ENCODE peak calls at places on chromosome 20, in seven cellular contexts. S is astrocyte of the spinal cord; T is body of pancreas; H is cardiac fibroblast; E is fibroblast of lung; Z is MM.1S; Y is CD8-positive, alpha-beta memory T cell. N is an unnamed sample.
A peak's percentile ranks its signal among the peaks of the same experiment; 100 is the strongest.

GRCh38 chr20:38173237-38174156 is 8.4 kb upstream of the TGM2 start:
- DNase-seq in T (no peak), Z (no peak), Y (no peak), E (peak; percentile 87), H (peak; percentile 91), S (peak; percentile 87), N (no peak)

GRCh38 chr20:64109831-64110391 is 2.5 kb upstream of the NPBWR2 start:
- DNase-seq in T (no peak), E (no peak), S (no peak), H (no peak), Y (no peak), Z (no peak), N (no peak)

GRCh38 chr20:18394363-18394762 is 72.5 kb downstream of the DZANK1 start:
- DNase-seq in E (no peak), H (no peak), S (no peak), Z (no peak), T (no peak), Y (no peak), N (no peak)

GRCh38 chr20:21396921-21397340 is 395 bp downstream of the NKX2-4 start:
- DNase-seq in S (no peak), Y (no peak), H (no peak), T (no peak), Z (no peak), E (no peak), N (no peak)

GRCh38 chr20:17442588-17442987 is 88.6 kb downstream of the BFSP1 start:
- DNase-seq in Y (no peak), T (no peak), Z (no peak), E (no peak), S (no peak), H (peak; percentile 5), N (no peak)

GRCh38 chr20:54214566-54214965 is 6.7 kb downstream of the PFDN4 start:
- DNase-seq in T (no peak), Z (no peak), H (no peak), Y (no peak), E (no peak), S (no peak), N (no peak)

GRCh38 chr20:23078351-23078993 is 7.7 kb downstream of the CD93 start:
- DNase-seq in Z (no peak), Y (no peak), H (peak; percentile 83), E (peak; percentile 87), T (no peak), S (peak; percentile 15), N (no peak)

GRCh38 chr20:47159166-47159565 is 197.3 kb downstream of the ZMYND8 start:
- DNase-seq in E (no peak), H (no peak), Z (no peak), T (no peak), Y (no peak), S (no peak), N (no peak)

GRCh38 chr20:36050436-36051317 is 82.3 kb downstream of the CNBD2 start:
- DNase-seq in H (peak; percentile 86), Y (peak; percentile 78), T (peak; percentile 94), Z (peak; percentile 91), S (peak; percentile 85), E (peak; percentile 87), N (peak; percentile 94)

GRCh38 chr20:10673831-10674683 is at the start of gene JAG1:
- DNase-seq in T (peak; percentile 99), Y (peak; percentile 44), S (peak; percentile 97), H (peak; percentile 96), E (peak; percentile 96), Z (peak; percentile 91), N (no peak)

GRCh38 chr20:51985013-51985415 is 182.7 kb upstream of the SALL4 start:
- DNase-seq in Y (no peak), Z (no peak), E (peak; percentile 95), T (no peak), H (peak; percentile 97), S (peak; percentile 94), N (no peak)

GRCh38 chr20:6265204-6265904 is 142.5 kb upstream of the FERMT1 start:
- DNase-seq in Z (peak; percentile 76), E (peak; percentile 89), S (peak; percentile 86), Y (no peak), H (peak; percentile 91), T (no peak), N (no peak)

GRCh38 chr20:49569403-49570115 is 1.6 kb upstream of the PTGIS start:
- DNase-seq in S (no peak), Z (no peak), E (no peak), T (no peak), Y (no peak), H (no peak), N (no peak)

GRCh38 chr20:4793183-4793582 is 71.5 kb downstream of the PRND start:
- DNase-seq in Z (no peak), Y (no peak), H (no peak), E (no peak), S (no peak), T (no peak), N (no peak)

GRCh38 chr20:54350415-54350814 is 125.0 kb upstream of the DOK5 start:
- DNase-seq in E (peak; percentile 56), Z (no peak), Y (no peak), T (no peak), S (peak; percentile 32), H (peak; percentile 62), N (no peak)

GRCh38 chr20:3541887-3542721 is 71.3 kb downstream of the ATRN start:
- DNase-seq in T (peak; percentile 21), Y (no peak), Z (no peak), S (no peak), E (no peak), H (no peak), N (no peak)

GRCh38 chr20:14773486-14773885 is 436.1 kb upstream of the FLRT3 start:
- DNase-seq in Y (no peak), Z (no peak), S (no peak), T (no peak), E (no peak), H (no peak), N (no peak)

GRCh38 chr20:63359937-63360849 is 956 bp downstream of the CHRNA4 start:
- DNase-seq in Y (no peak), T (no peak), H (no peak), E (no peak), Z (no peak), S (no peak), N (no peak)

GRCh38 chr20:41889125-41889870 is 271.1 kb upstream of the CHD6 start:
- DNase-seq in S (peak; percentile 12), Z (no peak), Y (no peak), E (no peak), T (no peak), H (no peak), N (no peak)

GRCh38 chr20:33789109-33789857 is 21.9 kb upstream of the CHMP4B start:
- DNase-seq in H (peak; percentile 98), S (peak; percentile 92), T (peak; percentile 95), E (peak; percentile 86), Z (no peak), Y (no peak), N (no peak)

GRCh38 chr20:34546751-34547181 is 11.8 kb upstream of the MAP1LC3A start:
- DNase-seq in H (no peak), Z (no peak), T (no peak), S (no peak), Y (no peak), E (no peak), N (no peak)

DNA sequence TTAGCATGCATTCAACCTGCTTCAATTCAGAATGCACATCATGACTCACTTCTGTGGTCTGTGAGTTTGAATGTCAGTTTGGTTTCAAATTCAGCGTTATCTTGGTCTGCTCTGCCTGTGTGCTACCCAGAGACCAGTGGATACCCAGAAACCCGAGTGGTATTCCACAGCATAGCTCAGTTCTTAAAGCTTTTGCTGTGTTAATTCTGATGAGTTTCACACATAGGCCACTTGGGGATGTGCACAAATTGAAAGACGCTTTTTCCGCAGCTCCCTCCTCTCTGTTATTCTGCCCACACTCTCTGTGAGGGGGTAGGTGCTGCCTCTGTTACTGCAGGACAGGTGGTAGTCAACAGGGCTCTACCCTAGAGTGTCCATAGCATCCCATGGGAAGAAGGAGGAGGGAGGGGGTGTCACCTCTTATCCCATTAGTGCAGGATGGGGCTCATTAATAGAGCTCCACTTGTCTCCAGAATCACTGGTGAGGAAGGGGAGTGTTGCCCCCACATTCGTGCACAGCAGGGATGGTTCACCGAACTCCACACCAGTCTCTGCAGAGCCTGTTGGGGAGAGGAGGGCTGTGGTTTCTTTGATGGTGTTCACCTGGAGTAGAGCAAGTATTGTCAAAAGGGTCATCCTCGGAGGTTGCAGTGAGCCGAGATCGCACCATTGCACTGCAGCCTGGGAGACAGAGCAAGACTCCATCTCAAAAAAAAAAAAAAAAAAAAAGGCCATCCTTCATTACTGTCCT is 29.2 kb upstream of the SDCBP2 start:
- DNase-seq in Y (no peak), S (peak; percentile 62), H (peak; percentile 43), Z (no peak), T (no peak), E (peak; percentile 56), N (no peak)
- H3K4me3 ChIP-seq in Y (no peak overlapping the region), S (no peak overlapping the region), H (no peak overlapping the region), Z (no peak overlapping the region), T (no peak overlapping the region), E (no peak overlapping the region), N (peak overlapping the region; percentile 40)

DNA sequence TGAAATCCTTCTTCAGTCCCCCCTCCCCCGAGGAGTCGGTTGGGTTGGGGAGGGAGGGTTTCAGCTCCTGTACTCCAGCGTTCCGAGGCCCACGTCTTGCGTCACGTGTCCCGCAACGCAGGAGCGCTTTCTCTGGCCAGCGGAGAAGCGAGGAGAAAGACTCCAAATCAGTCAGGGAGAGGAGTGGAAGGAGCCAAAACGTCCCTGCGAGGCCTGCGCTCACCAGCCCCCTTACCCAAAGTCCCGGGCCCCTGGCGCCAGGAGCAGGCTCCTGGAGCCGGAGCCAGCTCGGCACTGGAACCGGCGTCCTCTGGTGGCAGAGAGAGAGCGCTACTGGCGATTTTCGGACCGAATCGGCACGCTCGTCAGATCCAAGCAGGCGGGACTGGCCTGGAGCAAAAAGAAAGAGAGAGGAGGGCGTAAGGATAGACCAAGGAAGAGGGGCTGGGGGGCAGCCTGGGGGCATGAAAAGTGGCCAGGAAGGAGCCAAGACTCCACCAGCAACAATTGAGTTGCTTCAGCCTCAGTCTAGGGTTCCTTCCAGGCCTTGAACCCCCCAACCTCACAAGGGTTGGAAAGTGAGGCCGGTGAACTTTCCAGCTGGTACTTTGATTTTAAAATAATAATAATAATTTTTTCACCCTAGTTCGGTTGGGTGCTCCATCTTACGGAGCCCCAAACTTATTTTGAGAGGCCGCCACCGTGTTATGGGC is at the start of gene GNAS:
- DNase-seq in E (peak; percentile 66), T (peak; percentile 68), Z (no peak), H (peak; percentile 75), Y (peak; percentile 33), S (peak; percentile 50), N (peak; percentile 63)
- H3K4me3 ChIP-seq in E (peak within 1 kb of the TSS; percentile 18), T (peak within 1 kb of the TSS; percentile 24), Z (peak within 1 kb of the TSS; percentile 79), H (peak within 1 kb of the TSS; percentile 71), Y (peak within 1 kb of the TSS; percentile 65), S (peak within 1 kb of the TSS; percentile 77), N (peak within 1 kb of the TSS; percentile 62)

DNA sequence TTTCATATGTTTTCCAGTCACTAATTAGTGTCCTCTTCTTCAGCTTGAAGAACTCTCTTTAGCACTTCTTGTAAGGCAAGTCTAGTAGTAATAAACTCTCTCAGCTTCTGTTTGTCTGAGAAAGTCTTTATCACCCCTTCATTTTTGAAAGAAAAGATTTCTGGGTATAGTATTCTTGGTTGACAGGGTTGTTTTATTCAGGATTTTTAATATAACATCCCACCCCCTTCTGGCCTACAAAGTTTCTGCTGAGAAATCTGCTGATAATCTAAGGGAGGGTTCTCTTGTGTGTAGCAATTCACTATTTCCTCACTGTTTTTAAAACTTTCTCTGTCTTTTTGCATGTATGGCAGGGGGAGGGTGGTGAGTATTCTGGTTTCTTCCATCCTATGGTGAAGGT is 9.6 kb upstream of the WFDC11 start:
- DNase-seq in E (no peak), Y (no peak), Z (no peak), H (no peak), S (no peak), T (no peak), N (no peak)
- H3K4me3 ChIP-seq in E (no peak overlapping the region), Y (no peak overlapping the region), Z (no peak overlapping the region), H (no peak overlapping the region), S (no peak overlapping the region), T (no peak overlapping the region), N (no peak overlapping the region)

GRCh38 chr20:62359491-62360121 is 7.5 kb downstream of the LAMA5 start:
- DNase-seq in E (peak; percentile 72), H (peak; percentile 95), Z (no peak), S (peak; percentile 83), T (peak; percentile 23), Y (no peak), N (no peak)
- H3K4me3 ChIP-seq in E (no peak overlapping the region), H (no peak overlapping the region), Z (no peak overlapping the region), S (no peak overlapping the region), T (no peak overlapping the region), Y (no peak overlapping the region), N (no peak overlapping the region)

N was measured in CD4-positive, CD25-positive, alpha-beta regulatory T cell.